ENCODE peak calls at places on chromosomes 3 and 15, in nine cellular contexts. One of them, this sample, is unnamed.
A peak's percentile ranks its signal among the peaks of the same experiment; 100 is the strongest.

GRCh38 chr15:86773766-86774165 is 694.1 kb downstream of the AGBL1 start:
- DNase-seq in fibroblast of lung: no peak
- DNase-seq in naive thymus-derived CD4-positive, alpha-beta T cell: no peak
- DNase-seq in tibial artery: no peak
- DNase-seq in ovary: no peak
- DNase-seq in H1: no peak
- DNase-seq in neuronal stem cell: no peak
- DNase-seq in prostate gland: no peak
- DNase-seq in CD8-positive, alpha-beta T cell: no peak
- DNase-seq in this sample: no peak

GRCh38 chr15:29765898-29766537 is 56.2 kb downstream of the TJP1 start:
- DNase-seq in fibroblast of lung: peak; percentile 32
- DNase-seq in naive thymus-derived CD4-positive, alpha-beta T cell: no peak
- DNase-seq in tibial artery: no peak
- DNase-seq in ovary: peak; percentile 15
- DNase-seq in H1: no peak
- DNase-seq in neuronal stem cell: no peak
- DNase-seq in prostate gland: no peak
- DNase-seq in CD8-positive, alpha-beta T cell: no peak
- DNase-seq in this sample: no peak

GRCh38 chr3:125042725-125043406 is 12.9 kb downstream of the HEG1 start:
- DNase-seq in fibroblast of lung: peak; percentile 76
- DNase-seq in naive thymus-derived CD4-positive, alpha-beta T cell: no peak
- DNase-seq in tibial artery: peak; percentile 64
- DNase-seq in ovary: peak; percentile 61
- DNase-seq in H1: no peak
- DNase-seq in neuronal stem cell: no peak
- DNase-seq in prostate gland: no peak
- DNase-seq in CD8-positive, alpha-beta T cell: no peak
- DNase-seq in this sample: no peak

GRCh38 chr3:10706156-10707088 is 109.6 kb upstream of the SLC6A11 start:
- DNase-seq in fibroblast of lung: no peak
- DNase-seq in naive thymus-derived CD4-positive, alpha-beta T cell: no peak
- DNase-seq in tibial artery: no peak
- DNase-seq in ovary: no peak
- DNase-seq in H1: no peak
- DNase-seq in neuronal stem cell: no peak
- DNase-seq in prostate gland: no peak
- DNase-seq in CD8-positive, alpha-beta T cell: no peak
- DNase-seq in this sample: no peak

GRCh38 chr3:133038089-133038730 is at the start of gene TMEM108:
- DNase-seq in fibroblast of lung: peak; percentile 70
- DNase-seq in naive thymus-derived CD4-positive, alpha-beta T cell: no peak
- DNase-seq in tibial artery: peak; percentile 41
- DNase-seq in ovary: peak; percentile 9
- DNase-seq in H1: peak; percentile 82
- DNase-seq in neuronal stem cell: peak; percentile 87
- DNase-seq in prostate gland: peak; percentile 65
- DNase-seq in CD8-positive, alpha-beta T cell: no peak
- DNase-seq in this sample: no peak

GRCh38 chr15:90864507-90864906 is 3.9 kb upstream of the FURIN start:
- DNase-seq in fibroblast of lung: no peak
- DNase-seq in naive thymus-derived CD4-positive, alpha-beta T cell: no peak
- DNase-seq in tibial artery: no peak
- DNase-seq in ovary: no peak
- DNase-seq in H1: no peak
- DNase-seq in neuronal stem cell: no peak
- DNase-seq in prostate gland: no peak
- DNase-seq in CD8-positive, alpha-beta T cell: no peak
- DNase-seq in this sample: no peak

GRCh38 chr3:32283304-32283703 is 44.8 kb downstream of the CMTM8 start:
- DNase-seq in fibroblast of lung: peak; percentile 27
- DNase-seq in naive thymus-derived CD4-positive, alpha-beta T cell: no peak
- DNase-seq in tibial artery: no peak
- DNase-seq in ovary: no peak
- DNase-seq in H1: no peak
- DNase-seq in neuronal stem cell: no peak
- DNase-seq in prostate gland: no peak
- DNase-seq in CD8-positive, alpha-beta T cell: no peak
- DNase-seq in this sample: no peak

GRCh38 chr3:158732856-158733200 is 571 bp upstream of the RARRES1 start:
- DNase-seq in fibroblast of lung: no peak
- DNase-seq in naive thymus-derived CD4-positive, alpha-beta T cell: no peak
- DNase-seq in tibial artery: no peak
- DNase-seq in ovary: no peak
- DNase-seq in H1: no peak
- DNase-seq in neuronal stem cell: no peak
- DNase-seq in prostate gland: no peak
- DNase-seq in CD8-positive, alpha-beta T cell: no peak
- DNase-seq in this sample: no peak

GRCh38 chr15:72968531-72968922 is 83.7 kb upstream of the NEO1 start:
- DNase-seq in fibroblast of lung: peak; percentile 33
- DNase-seq in naive thymus-derived CD4-positive, alpha-beta T cell: no peak
- DNase-seq in tibial artery: peak; percentile 41
- DNase-seq in ovary: no peak
- DNase-seq in H1: no peak
- DNase-seq in neuronal stem cell: no peak
- DNase-seq in prostate gland: no peak
- DNase-seq in CD8-positive, alpha-beta T cell: no peak
- DNase-seq in this sample: no peak

GRCh38 chr15:97081666-97082226 is 751.2 kb downstream of the NR2F2 start:
- DNase-seq in fibroblast of lung: no peak
- DNase-seq in naive thymus-derived CD4-positive, alpha-beta T cell: no peak
- DNase-seq in tibial artery: no peak
- DNase-seq in ovary: no peak
- DNase-seq in H1: no peak
- DNase-seq in neuronal stem cell: no peak
- DNase-seq in prostate gland: no peak
- DNase-seq in CD8-positive, alpha-beta T cell: no peak
- DNase-seq in this sample: no peak

GRCh38 chr15:27468151-27468556 is 497.2 kb downstream of the GABRG3 start:
- DNase-seq in fibroblast of lung: no peak
- DNase-seq in naive thymus-derived CD4-positive, alpha-beta T cell: no peak
- DNase-seq in tibial artery: no peak
- DNase-seq in ovary: no peak
- DNase-seq in H1: no peak
- DNase-seq in neuronal stem cell: no peak
- DNase-seq in prostate gland: no peak
- DNase-seq in CD8-positive, alpha-beta T cell: no peak
- DNase-seq in this sample: no peak

GRCh38 chr3:57949779-57950618 is 58.2 kb upstream of the FLNB start:
- DNase-seq in fibroblast of lung: peak; percentile 51
- DNase-seq in naive thymus-derived CD4-positive, alpha-beta T cell: no peak
- DNase-seq in tibial artery: no peak
- DNase-seq in ovary: no peak
- DNase-seq in H1: no peak
- DNase-seq in neuronal stem cell: no peak
- DNase-seq in prostate gland: no peak
- DNase-seq in CD8-positive, alpha-beta T cell: no peak
- DNase-seq in this sample: no peak

GRCh38 chr15:78194568-78194925 is 39.8 kb downstream of the ACSBG1 start:
- DNase-seq in fibroblast of lung: no peak
- DNase-seq in naive thymus-derived CD4-positive, alpha-beta T cell: no peak
- DNase-seq in tibial artery: no peak
- DNase-seq in ovary: no peak
- DNase-seq in H1: no peak
- DNase-seq in neuronal stem cell: no peak
- DNase-seq in prostate gland: no peak
- DNase-seq in CD8-positive, alpha-beta T cell: no peak
- DNase-seq in this sample: no peak

GRCh38 chr15:100775581-100776185 is 103.9 kb upstream of the ALDH1A3 start:
- DNase-seq in fibroblast of lung: no peak
- DNase-seq in naive thymus-derived CD4-positive, alpha-beta T cell: no peak
- DNase-seq in tibial artery: no peak
- DNase-seq in ovary: no peak
- DNase-seq in H1: no peak
- DNase-seq in neuronal stem cell: no peak
- DNase-seq in prostate gland: no peak
- DNase-seq in CD8-positive, alpha-beta T cell: no peak
- DNase-seq in this sample: no peak

DNA sequence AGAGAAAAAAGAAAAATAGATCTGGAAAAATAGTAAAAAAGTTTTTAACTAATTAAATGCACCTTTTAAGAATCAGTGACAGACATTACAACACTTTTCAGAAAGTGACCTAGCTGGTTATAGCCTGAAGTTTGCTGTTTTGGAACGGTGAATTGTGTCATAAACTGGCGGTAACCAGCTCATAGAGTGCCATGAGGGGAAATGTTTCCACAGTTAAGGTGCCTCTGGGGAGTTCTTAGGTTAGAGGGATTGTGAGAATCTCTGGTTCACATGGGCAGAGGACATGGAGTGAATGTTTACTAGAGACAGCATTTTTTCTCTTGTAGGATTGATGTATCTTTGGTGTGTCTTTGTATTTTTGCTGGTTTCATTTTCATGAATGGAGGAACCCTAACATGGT is 2.8 kb downstream of the TBC1D23 start:
- DNase-seq in fibroblast of lung: no peak
- DNase-seq in naive thymus-derived CD4-positive, alpha-beta T cell: no peak
- DNase-seq in tibial artery: no peak
- DNase-seq in ovary: no peak
- DNase-seq in H1: no peak
- DNase-seq in neuronal stem cell: no peak
- DNase-seq in prostate gland: no peak
- DNase-seq in CD8-positive, alpha-beta T cell: no peak
- DNase-seq in this sample: no peak
- H3K4me1 ChIP-seq in fibroblast of lung: peaks cover 7% of the 10 kb centered on the region
- H3K4me1 ChIP-seq in naive thymus-derived CD4-positive, alpha-beta T cell: peaks cover 10% of the 10 kb centered on the region
- H3K4me1 ChIP-seq in tibial artery: peaks cover 27% of the 10 kb centered on the region
- H3K4me1 ChIP-seq in ovary: peaks cover 7% of the 10 kb centered on the region
- H3K4me1 ChIP-seq in H1: peaks cover 4% of the 10 kb centered on the region
- H3K4me1 ChIP-seq in neuronal stem cell: peaks cover 4% of the 10 kb centered on the region
- H3K4me1 ChIP-seq in prostate gland: peaks cover 6% of the 10 kb centered on the region
- H3K4me1 ChIP-seq in CD8-positive, alpha-beta T cell: peaks cover 17% of the 10 kb centered on the region
- H3K4me1 ChIP-seq in this sample: peaks cover 74% of the 10 kb centered on the region

GRCh38 chr15:59301527-59301926 is 71.1 kb downstream of the MYO1E start:
- DNase-seq in fibroblast of lung: no peak
- DNase-seq in naive thymus-derived CD4-positive, alpha-beta T cell: no peak
- DNase-seq in tibial artery: no peak
- DNase-seq in ovary: no peak
- DNase-seq in H1: no peak
- DNase-seq in neuronal stem cell: no peak
- DNase-seq in prostate gland: no peak
- DNase-seq in CD8-positive, alpha-beta T cell: no peak
- DNase-seq in this sample: no peak
- H3K27ac ChIP-seq in fibroblast of lung: peak overlapping the region; percentile 62
- H3K27ac ChIP-seq in naive thymus-derived CD4-positive, alpha-beta T cell: no peak overlapping the region
- H3K27ac ChIP-seq in tibial artery: peak overlapping the region; percentile 62
- H3K27ac ChIP-seq in ovary: no peak overlapping the region
- H3K27ac ChIP-seq in H1: no peak overlapping the region
- H3K27ac ChIP-seq in neuronal stem cell: no peak overlapping the region
- H3K27ac ChIP-seq in prostate gland: no peak overlapping the region
- H3K27ac ChIP-seq in CD8-positive, alpha-beta T cell: no peak overlapping the region
- H3K27ac ChIP-seq in this sample: no peak overlapping the region

DNA sequence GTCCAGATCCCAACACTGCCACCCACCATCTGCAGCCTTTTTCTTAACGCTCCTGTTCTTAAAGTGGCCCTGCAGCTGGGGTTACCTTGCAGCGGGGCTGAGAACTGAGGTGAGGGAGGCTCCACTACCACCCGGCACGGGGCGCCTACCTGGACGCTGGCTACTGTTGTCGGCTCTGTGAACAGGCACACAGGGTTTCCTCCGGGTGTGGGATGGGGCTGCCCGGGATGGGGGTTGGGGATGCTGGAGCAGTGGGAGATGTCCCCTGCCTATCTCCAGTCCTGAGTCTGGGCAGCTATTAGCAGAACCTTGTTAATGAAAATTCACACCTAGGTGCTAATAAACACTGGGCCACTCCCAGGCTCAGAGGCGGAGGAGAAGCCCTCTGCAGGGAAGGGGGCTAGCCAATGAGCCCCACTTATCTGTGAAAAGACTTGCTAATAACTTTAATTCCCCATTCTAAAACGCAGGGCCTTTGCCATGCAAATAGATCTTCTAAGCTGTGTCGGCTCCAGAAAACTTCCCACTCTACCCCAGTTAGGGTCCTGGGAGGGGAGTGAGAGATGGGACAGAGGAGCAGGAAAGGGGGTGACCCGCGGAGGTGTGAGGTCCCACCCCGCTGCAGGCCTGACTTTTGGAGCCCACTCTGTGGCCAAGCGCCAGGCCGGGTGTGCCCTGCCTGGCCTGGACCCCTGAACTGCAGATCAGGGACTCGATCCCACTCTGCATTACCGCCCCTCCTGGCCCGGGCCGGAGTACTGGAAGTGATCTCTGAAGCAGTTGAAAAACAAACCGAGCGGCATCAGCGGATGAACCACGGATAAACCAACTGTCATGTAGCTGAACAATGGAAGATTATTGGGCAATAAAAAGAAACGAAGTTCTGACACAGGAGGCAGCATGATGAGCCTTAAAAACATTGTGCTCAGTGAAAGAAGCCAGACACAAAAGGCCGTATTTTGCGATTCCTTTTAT is 3.1 kb downstream of the MESP1 start:
- DNase-seq in fibroblast of lung: no peak
- DNase-seq in naive thymus-derived CD4-positive, alpha-beta T cell: no peak
- DNase-seq in tibial artery: no peak
- DNase-seq in ovary: no peak
- DNase-seq in H1: no peak
- DNase-seq in neuronal stem cell: no peak
- DNase-seq in prostate gland: no peak
- DNase-seq in CD8-positive, alpha-beta T cell: no peak
- DNase-seq in this sample: no peak
- H3K4me3 ChIP-seq in fibroblast of lung: no peak overlapping the region
- H3K4me3 ChIP-seq in naive thymus-derived CD4-positive, alpha-beta T cell: no peak overlapping the region
- H3K4me3 ChIP-seq in tibial artery: no peak overlapping the region
- H3K4me3 ChIP-seq in ovary: no peak overlapping the region
- H3K4me3 ChIP-seq in H1: peak overlapping the region; percentile 37
- H3K4me3 ChIP-seq in neuronal stem cell: no peak overlapping the region
- H3K4me3 ChIP-seq in prostate gland: no peak overlapping the region
- H3K4me3 ChIP-seq in CD8-positive, alpha-beta T cell: no peak overlapping the region
- H3K4me3 ChIP-seq in this sample: no peak overlapping the region

GRCh38 chr15:93047621-93048425 is 41.2 kb downstream of the RGMA start:
- DNase-seq in fibroblast of lung: no peak
- DNase-seq in naive thymus-derived CD4-positive, alpha-beta T cell: peak; percentile 23
- DNase-seq in tibial artery: no peak
- DNase-seq in ovary: no peak
- DNase-seq in H1: no peak
- DNase-seq in neuronal stem cell: no peak
- DNase-seq in prostate gland: no peak
- DNase-seq in CD8-positive, alpha-beta T cell: peak; percentile 50
- DNase-seq in this sample: no peak

GRCh38 chr15:93049233-93049632 is 39.8 kb downstream of the RGMA start:
- DNase-seq in fibroblast of lung: no peak
- DNase-seq in naive thymus-derived CD4-positive, alpha-beta T cell: no peak
- DNase-seq in tibial artery: no peak
- DNase-seq in ovary: no peak
- DNase-seq in H1: no peak
- DNase-seq in neuronal stem cell: no peak
- DNase-seq in prostate gland: no peak
- DNase-seq in CD8-positive, alpha-beta T cell: no peak
- DNase-seq in this sample: no peak

GRCh38 chr15:93048759-93049161 is 40.3 kb downstream of the RGMA start:
- DNase-seq in fibroblast of lung: peak; percentile 61
- DNase-seq in naive thymus-derived CD4-positive, alpha-beta T cell: no peak
- DNase-seq in tibial artery: no peak
- DNase-seq in ovary: no peak
- DNase-seq in H1: no peak
- DNase-seq in neuronal stem cell: no peak
- DNase-seq in prostate gland: peak; percentile 87
- DNase-seq in CD8-positive, alpha-beta T cell: no peak
- DNase-seq in this sample: no peak

GRCh38 chr15:93049914-93050534 is 39.0 kb downstream of the RGMA start:
- DNase-seq in fibroblast of lung: no peak
- DNase-seq in naive thymus-derived CD4-positive, alpha-beta T cell: no peak
- DNase-seq in tibial artery: no peak
- DNase-seq in ovary: no peak
- DNase-seq in H1: no peak
- DNase-seq in neuronal stem cell: no peak
- DNase-seq in prostate gland: peak; percentile 33
- DNase-seq in CD8-positive, alpha-beta T cell: peak; percentile 31
- DNase-seq in this sample: no peak

GRCh38 chr15:93048426-93048721 is 40.6 kb downstream of the RGMA start:
- DNase-seq in fibroblast of lung: no peak
- DNase-seq in naive thymus-derived CD4-positive, alpha-beta T cell: no peak
- DNase-seq in tibial artery: no peak
- DNase-seq in ovary: no peak
- DNase-seq in H1: no peak
- DNase-seq in neuronal stem cell: no peak
- DNase-seq in prostate gland: no peak
- DNase-seq in CD8-positive, alpha-beta T cell: no peak
- DNase-seq in this sample: no peak
- H3K4me1 ChIP-seq in fibroblast of lung: no peaks in the 10 kb centered on the region
- H3K4me1 ChIP-seq in naive thymus-derived CD4-positive, alpha-beta T cell: peaks cover 39% of the 10 kb centered on the region
- H3K4me1 ChIP-seq in tibial artery: no peaks in the 10 kb centered on the region
- H3K4me1 ChIP-seq in ovary: no peaks in the 10 kb centered on the region
- H3K4me1 ChIP-seq in H1: no peaks in the 10 kb centered on the region
- H3K4me1 ChIP-seq in neuronal stem cell: no peaks in the 10 kb centered on the region
- H3K4me1 ChIP-seq in prostate gland: peaks cover 15% of the 10 kb centered on the region
- H3K4me1 ChIP-seq in CD8-positive, alpha-beta T cell: peaks cover 35% of the 10 kb centered on the region
- H3K4me1 ChIP-seq in this sample: peaks cover 29% of the 10 kb centered on the region

This sample was measured in esophagus squamous epithelium.